ENCODE peak calls at places on chromosomes 3 and 15, in six cellular contexts. F, C, M, U, R and G are unnamed samples.

GRCh38 chr3:113058188-113058587 is 67.4 kb downstream of the GTPBP8 start:
- DNase-seq in M (no peak), C (no peak), U (no peak), R (no peak), F (no peak), G (no peak)

GRCh38 chr3:23676093-23676492 is 129.7 kb upstream of the UBE2E1 start:
- DNase-seq in U (peak; percentile 74), R (no peak), M (no peak), C (no peak), F (no peak), G (no peak)

GRCh38 chr3:10867384-10867783 is 51.4 kb downstream of the SLC6A11 start:
- DNase-seq in U (no peak), C (peak; percentile 24), M (no peak), R (no peak), F (no peak), G (no peak)

GRCh38 chr3:130517541-130517940 is 564 bp downstream of the COL6A6 start:
- DNase-seq in F (no peak), R (no peak), M (no peak), U (no peak), C (peak; percentile 15), G (no peak)

GRCh38 chr3:48528043-48528442 is 24.1 kb upstream of the SHISA5 start:
- DNase-seq in F (no peak), M (no peak), C (no peak), U (no peak), R (no peak), G (no peak)

GRCh38 chr3:146834917-146835316 is 229.8 kb upstream of the PLSCR5 start:
- DNase-seq in M (no peak), R (no peak), C (no peak), U (no peak), F (no peak), G (no peak)

GRCh38 chr3:51082363-51082762 is 302.7 kb upstream of the MANF start:
- DNase-seq in M (no peak), R (no peak), F (no peak), C (no peak), U (no peak), G (no peak)

GRCh38 chr3:75506603-75507002 is 157.5 kb upstream of the FRG2C start:
- DNase-seq in C (no peak), R (no peak), M (no peak), U (no peak), F (no peak), G (peak; percentile 62)

GRCh38 chr3:9946112-9947024 is 5.8 kb downstream of the PRRT3 start:
- DNase-seq in M (peak; percentile 87), C (no peak), R (peak; percentile 90), U (peak; percentile 81), F (peak; percentile 87), G (peak; percentile 93)

GRCh38 chr3:98058244-98058960 is 23.3 kb upstream of the GABRR3 start:
- DNase-seq in F (no peak), M (no peak), U (no peak), C (no peak), R (no peak), G (no peak)

GRCh38 chr3:60855250-60855649 is 396.0 kb downstream of the FHIT start:
- DNase-seq in F (no peak), U (no peak), M (no peak), C (no peak), R (no peak), G (no peak)

GRCh38 chr15:70264738-70265465 is 167.2 kb upstream of the TLE3 start:
- DNase-seq in U (no peak), F (no peak), C (no peak), R (no peak), M (no peak), G (no peak)

GRCh38 chr15:70265986-70266385 is 168.3 kb upstream of the TLE3 start:
- DNase-seq in C (no peak), U (no peak), M (no peak), R (no peak), F (no peak), G (no peak)

GRCh38 chr15:70264014-70264492 is 166.3 kb upstream of the TLE3 start:
- DNase-seq in U (no peak), R (no peak), F (no peak), C (no peak), M (no peak), G (no peak)

GRCh38 chr15:70266412-70267089 is 168.8 kb upstream of the TLE3 start:
- DNase-seq in M (peak; percentile 58), R (peak; percentile 36), F (peak; percentile 78), C (peak; percentile 13), U (no peak), G (peak; percentile 94)

GRCh38 chr15:70265466-70265978 is 167.8 kb upstream of the TLE3 start:
- DNase-seq in R (no peak), C (peak; percentile 16), M (no peak), U (no peak), F (no peak), G (no peak)
- TF ChIP-seq POLR2A in R (no peak), C (no peak), M (no peak), U (no peak), F (no peak), G (no peak)

DNA sequence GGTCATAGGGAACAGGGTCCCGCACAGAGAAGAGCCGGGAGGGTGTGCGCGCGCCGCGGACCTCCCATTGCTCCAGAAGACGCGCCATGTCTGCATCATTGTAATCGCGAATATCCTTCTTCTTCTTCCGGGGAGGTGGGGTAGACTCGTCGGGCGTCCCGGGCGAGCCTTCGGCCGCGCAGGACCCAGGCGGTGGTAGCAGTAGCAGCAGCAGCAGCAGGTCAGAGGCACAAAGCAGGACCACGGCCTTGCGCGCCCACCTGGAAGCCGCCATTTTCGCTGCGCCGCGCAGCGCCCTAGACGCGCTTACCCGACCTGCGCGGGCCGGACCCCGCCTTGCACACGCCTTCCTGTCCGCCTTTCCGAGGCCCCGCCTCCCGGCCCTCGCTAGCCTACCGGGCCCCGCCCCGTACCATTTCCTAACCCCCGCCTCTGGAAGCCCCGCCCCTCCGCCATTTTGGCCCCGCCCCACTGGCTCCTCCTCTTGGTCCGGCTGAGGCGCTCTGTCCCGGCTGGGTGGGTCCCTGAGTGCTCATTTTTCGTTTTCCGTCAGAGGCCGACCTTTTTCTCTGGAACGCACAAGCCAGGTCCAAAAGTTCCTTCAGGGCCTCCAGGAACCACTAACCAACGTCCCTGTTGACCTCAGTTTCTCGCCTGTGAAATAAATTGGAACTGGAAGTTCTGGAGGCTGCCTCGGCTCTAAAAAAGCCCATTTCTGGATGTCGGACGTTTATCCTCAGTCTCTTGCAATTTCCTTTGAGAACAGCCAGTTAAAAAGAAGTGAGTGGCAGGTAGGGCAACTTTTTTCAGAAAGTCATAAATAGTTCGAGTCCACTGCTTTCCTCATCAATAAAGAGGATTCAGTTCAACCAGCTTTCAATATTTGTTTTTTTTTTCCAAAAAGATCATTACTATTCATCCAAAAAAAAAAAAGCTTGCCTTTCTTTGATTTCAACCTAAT is at the start of gene MESD:
- DNase-seq in R (peak; percentile 99), F (peak; percentile 98), U (peak; percentile 92), M (peak; percentile 99), C (peak; percentile 97), G (peak; percentile 100)
- TF ChIP-seq CTCF in R (no peak), F (no peak), U (no peak), M (no peak), C (no peak), G (no peak)

DNA sequence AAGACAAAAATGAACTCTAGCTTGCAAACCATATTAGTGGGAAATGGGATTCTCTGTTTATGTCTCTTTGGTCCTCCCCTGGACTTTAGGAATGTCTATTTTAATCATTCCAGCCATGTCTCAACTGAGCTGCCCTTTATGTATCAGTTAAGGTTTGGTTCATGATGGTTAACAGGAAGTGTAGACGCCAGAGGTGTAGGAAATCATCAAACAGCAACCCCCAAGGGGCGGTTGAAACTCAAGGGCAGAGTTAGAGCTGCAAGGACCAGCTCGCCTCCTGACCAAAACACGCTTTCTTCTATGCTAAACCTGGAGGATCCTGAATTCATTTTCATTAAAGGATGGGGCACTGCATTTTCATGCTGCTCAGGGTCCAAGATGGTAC is 53.7 kb upstream of the HEG1 start:
- DNase-seq in R (no peak), C (no peak), M (no peak), F (no peak), U (no peak), G (peak; percentile 62)
- TF ChIP-seq POLR2A in R (no peak), C (no peak), M (no peak), F (no peak), U (no peak), G (no peak)

GRCh38 chr3:177624523-177625495 is 427.5 kb upstream of the TBL1XR1 start:
- DNase-seq in U (no peak), M (no peak), R (no peak), C (no peak), F (no peak), G (no peak)
- TF ChIP-seq CTCF in U (no peak), M (no peak), R (no peak), C (no peak), F (no peak), G (no peak)

GRCh38 chr3:189334064-189334920 is 162.5 kb downstream of the TPRG1 start:
- DNase-seq in R (no peak), M (no peak), C (no peak), U (no peak), F (no peak), G (no peak)
- TF ChIP-seq POLR2A in R (no peak), M (no peak), C (no peak), U (no peak), F (no peak), G (no peak)

GRCh38 chr15:44195151-44195740 is at the start of gene FRMD5:
- DNase-seq in U (peak; percentile 95), C (peak; percentile 8), F (peak; percentile 82), M (peak; percentile 94), R (peak; percentile 90), G (no peak)
- TF ChIP-seq CTCF in U (peak; percentile 52), C (no peak), F (no peak), M (peak; percentile 59), R (no peak), G (peak; percentile 26)